ENCODE peak calls at places on chromosomes 11 and 22, in six cellular contexts. P is LHCN-M2; D is stimulated activated CD8-positive, alpha-beta memory T cell treated with anti-CD3 and anti-CD28 coated beads, Interleukin-2, amount 100 ng/mL, for 1 hour; L is GF-D8; H is left colon; J is cardiac fibroblast. T is an unnamed sample.

GRCh38 chr11:8082391-8083087 is 1.5 kb downstream of the TUB start:
- DNase-seq in P (no peak), D (no peak), L (no peak), H (no peak), J (no peak), T (no peak)

GRCh38 chr11:130160460-130161090 is 993 bp downstream of the ST14 start:
- DNase-seq in P (no peak), D (no peak), L (no peak), H (peak), J (no peak), T (no peak)

GRCh38 chr11:44267366-44268072 is 42.4 kb downstream of the ALX4 start:
- DNase-seq in P (no peak), D (no peak), L (no peak), H (no peak), J (no peak), T (no peak)

GRCh38 chr11:126339866-126340434 is 15.5 kb upstream of the ST3GAL4 start:
- DNase-seq in P (no peak), D (no peak), L (no peak), H (no peak), J (peak), T (no peak)

GRCh38 chr11:70550456-70551195 is 152.3 kb downstream of the CTTN start:
- DNase-seq in P (no peak), D (no peak), L (no peak), H (no peak), J (no peak), T (no peak)

GRCh38 chr22:43840851-43841250 is 21.5 kb downstream of the SULT4A1 start:
- DNase-seq in P (no peak), D (no peak), L (no peak), H (no peak), J (no peak), T (no peak)

GRCh38 chr22:22228921-22229320 is 15.7 kb upstream of the VPREB1 start:
- DNase-seq in P (no peak), D (no peak), L (no peak), H (no peak), J (no peak), T (no peak)

GRCh38 chr11:73693877-73694525 is 47.6 kb downstream of the PLEKHB1 start:
- DNase-seq in P (no peak), D (no peak), L (no peak), H (no peak), J (no peak), T (no peak)

GRCh38 chr11:88246680-88247079 is 71.4 kb upstream of the RAB38 start:
- DNase-seq in P (peak), D (no peak), L (no peak), H (no peak), J (peak), T (no peak)